ENCODE peak calls at places on chromosome 9, in ten cellular contexts. O is NCI-H748 treated with DMSO at 0.1 percent for 48 hours; J is NCI-H2029; R is activated CD4-positive, alpha-beta T cell treated with anti-CD3 and anti-CD28 coated beads for 24 hours; U is G401; P is tibial artery; F is NCI-H2081; I is stromal cell of bone marrow; H is choroid plexus epithelial cell; Q is activated CD8-positive, alpha-beta memory T cell treated with anti-CD3 and anti-CD28 coated beads for 4 hours. L is an unnamed sample.

GRCh38 chr9:99368341-99369326 is 146.6 kb downstream of the SEC61B start:
- DNase-seq in R (no peak), P (peak), F (no peak), O (peak), Q (no peak), U (peak), H (peak), J (no peak), I (peak), L (peak)

GRCh38 chr9:76101945-76102344 is 211.5 kb downstream of the PCSK5 start:
- DNase-seq in F (no peak), I (no peak), P (no peak), R (no peak), U (no peak), H (no peak), J (no peak), Q (no peak), O (no peak), L (no peak)

GRCh38 chr9:117315236-117315635 is 99.6 kb downstream of the ASTN2 start:
- DNase-seq in I (no peak), F (no peak), O (no peak), R (no peak), P (no peak), J (no peak), Q (no peak), U (peak), H (no peak), L (peak)

GRCh38 chr9:130331061-130331460 is 65.5 kb downstream of the HMCN2 start:
- DNase-seq in J (no peak), I (no peak), F (no peak), P (peak), R (no peak), O (no peak), Q (no peak), U (no peak), H (no peak), L (no peak)

GRCh38 chr9:88810826-88811225 is 180.4 kb upstream of the S1PR3 start:
- DNase-seq in H (no peak), U (no peak), J (no peak), O (no peak), I (no peak), Q (no peak), F (no peak), R (no peak), P (no peak), L (no peak)

GRCh38 chr9:113930384-113930783 is 54.3 kb downstream of the ZNF618 start:
- DNase-seq in P (no peak), I (no peak), U (no peak), J (no peak), Q (no peak), R (no peak), F (peak), H (peak), O (no peak), L (no peak)

GRCh38 chr9:90310523-90310879 is 332.1 kb downstream of the DIRAS2 start:
- DNase-seq in J (no peak), I (no peak), O (no peak), P (no peak), H (no peak), F (no peak), U (no peak), R (no peak), Q (no peak), L (no peak)

GRCh38 chr9:114512337-114512874 is 7.1 kb upstream of the WHRN start:
- DNase-seq in H (no peak), O (no peak), F (no peak), R (no peak), P (no peak), J (no peak), I (no peak), Q (no peak), U (no peak), L (no peak)

GRCh38 chr9:1647776-1648175 is 367.4 kb upstream of the SMARCA2 start:
- DNase-seq in J (no peak), F (no peak), R (no peak), O (no peak), I (no peak), Q (no peak), U (no peak), P (no peak), H (peak), L (no peak)

GRCh38 chr9:88995205-88995604 is 3.9 kb downstream of the S1PR3 start:
- DNase-seq in H (peak), U (no peak), J (no peak), F (no peak), P (no peak), O (no peak), Q (no peak), R (no peak), I (no peak), L (no peak)

GRCh38 chr9:114213566-114213965 is 58.2 kb downstream of the COL27A1 start:
- DNase-seq in P (no peak), R (no peak), O (no peak), U (no peak), Q (no peak), J (no peak), F (no peak), I (no peak), H (no peak), L (no peak)

GRCh38 chr9:68904454-68904853 is 109.5 kb downstream of the PRKACG start:
- DNase-seq in H (no peak), Q (no peak), I (no peak), O (no peak), P (no peak), U (no peak), F (no peak), R (no peak), J (no peak), L (no peak)

GRCh38 chr9:18452276-18452675 is 21.7 kb upstream of the ADAMTSL1 start:
- DNase-seq in J (no peak), P (no peak), U (no peak), F (no peak), O (no peak), I (no peak), R (no peak), H (no peak), Q (no peak), L (no peak)

GRCh38 chr9:126830827-126831226 is 26.0 kb downstream of the ZBTB43 start:
- DNase-seq in R (no peak), U (no peak), H (no peak), P (no peak), J (no peak), F (no peak), O (no peak), Q (no peak), I (no peak), L (no peak)

GRCh38 chr9:27160636-27161035 is 51.6 kb downstream of the TEK start:
- DNase-seq in Q (no peak), J (no peak), O (no peak), I (no peak), U (no peak), R (no peak), P (no peak), H (no peak), F (no peak), L (no peak)

GRCh38 chr9:134778841-134779411 is 101.7 kb upstream of the FCN2 start:
- DNase-seq in R (no peak), Q (no peak), H (peak), U (peak), J (no peak), F (no peak), P (peak), I (peak), O (no peak), L (peak)

GRCh38 chr9:135665795-135666189 is 2.7 kb downstream of the LCN9 start:
- DNase-seq in R (no peak), P (no peak), Q (no peak), O (no peak), I (no peak), J (no peak), H (no peak), U (no peak), F (no peak), L (no peak)

GRCh38 chr9:132857031-132857430 is 21.1 kb downstream of the AK8 start:
- DNase-seq in I (peak), J (no peak), H (peak), U (no peak), Q (no peak), O (no peak), F (no peak), R (no peak), P (peak), L (no peak)

GRCh38 chr9:32665101-32665500 is 29.6 kb upstream of the TAF1L start:
- DNase-seq in F (no peak), O (no peak), J (no peak), H (peak), I (peak), Q (no peak), P (no peak), R (no peak), U (no peak), L (no peak)

GRCh38 chr9:71760901-71761300 is 7.4 kb downstream of the CEMIP2 start:
- DNase-seq in P (no peak), H (no peak), F (no peak), I (no peak), J (no peak), U (no peak), O (no peak), R (no peak), Q (no peak), L (no peak)